ENCODE peak calls at places on chromosomes 16 and 17, in ten cellular contexts. N is memory B cell; M is left lung; C is GM12878; S is activated CD8-positive, alpha-beta T cell treated with anti-CD3 and anti-CD28 coated beads, Interleukin-2, amount 10 ng/mL, durations not matched to agents 7 days and 5 days; P is activated CD4-positive, alpha-beta T cell treated with anti-CD3 and anti-CD28 coated beads for 36 hours; Z is activated naive CD8-positive, alpha-beta T cell treated with anti-CD3 and anti-CD28 coated beads, Interleukin-2, amount 50 U/mL, for 24 hours; A is naive thymus-derived CD8-positive, alpha-beta T cell; E is effector memory CD8-positive, alpha-beta T cell; G is IMR-90. U is an unnamed sample.

GRCh38 chr17:40963838-40964237 is 2.9 kb downstream of the KRT39 start:
- ATAC-seq in M (peak; percentile 81), P (peak; percentile 57), C (peak; percentile 59), N (peak; percentile 39), G (peak; percentile 53), S (no peak), A (no peak), Z (no peak), E (peak; percentile 72), U (peak; percentile 84)

GRCh38 chr17:21019976-21020575 is 22.7 kb downstream of the USP22 start:
- ATAC-seq in E (peak; percentile 93), Z (peak; percentile 66), A (peak; percentile 73), M (no peak), G (peak; percentile 47), S (peak; percentile 78), P (peak; percentile 68), C (peak; percentile 95), N (peak; percentile 94), U (peak; percentile 77)

GRCh38 chr17:74448774-74449173 is 16.9 kb downstream of the GPRC5C start:
- ATAC-seq in G (no peak), P (no peak), A (no peak), E (no peak), N (no peak), C (no peak), S (no peak), M (no peak), Z (no peak), U (no peak)

GRCh38 chr16:1039762-1040161 is 32.8 kb upstream of the SSTR5 start:
- ATAC-seq in Z (no peak), G (no peak), C (no peak), S (no peak), A (no peak), E (no peak), M (no peak), N (no peak), P (no peak), U (no peak)

GRCh38 chr16:22970191-22970845 is 156.4 kb downstream of the HS3ST2 start:
- ATAC-seq in Z (no peak), G (no peak), M (no peak), S (no peak), C (no peak), E (no peak), N (no peak), A (no peak), P (no peak), U (no peak)

GRCh38 chr16:67919618-67920210 is 11.9 kb downstream of the CTRL start:
- ATAC-seq in A (no peak), C (peak; percentile 66), Z (no peak), E (no peak), M (no peak), G (no peak), S (peak; percentile 45), N (no peak), P (no peak), U (no peak)

GRCh38 chr16:68369697-68370096 is 58.9 kb downstream of the PRMT7 start:
- ATAC-seq in M (no peak), N (peak; percentile 17), G (no peak), E (peak; percentile 48), Z (peak; percentile 60), C (peak; percentile 71), A (peak; percentile 38), P (peak; percentile 42), S (peak; percentile 59), U (no peak)

GRCh38 chr17:73271078-73271477 is 9.4 kb upstream of the CPSF4L start:
- ATAC-seq in A (no peak), Z (no peak), S (no peak), M (no peak), P (no peak), E (no peak), G (no peak), C (peak; percentile 99), N (peak; percentile 100), U (no peak)

GRCh38 chr17:8503368-8503767 is 67.7 kb downstream of the NDEL1 start:
- ATAC-seq in S (no peak), E (no peak), C (no peak), A (no peak), P (no peak), N (no peak), Z (no peak), M (no peak), G (no peak), U (no peak)

GRCh38 chr17:19448341-19449268 is 37.6 kb downstream of the RNF112 start:
- ATAC-seq in G (peak; percentile 95), N (no peak), Z (no peak), E (no peak), M (peak; percentile 69), C (no peak), P (no peak), A (no peak), S (no peak), U (peak; percentile 97)

GRCh38 chr16:69338557-69339288 is 641 bp downstream of the COG8 start:
- ATAC-seq in M (no peak), N (no peak), G (no peak), S (peak; percentile 1), P (no peak), E (no peak), C (peak; percentile 2), A (no peak), Z (no peak), U (peak; percentile 1)

GRCh38 chr17:39195568-39196160 is 1.8 kb downstream of the CACNB1 start:
- ATAC-seq in C (peak; percentile 23), P (no peak), Z (no peak), E (peak; percentile 43), A (no peak), M (peak; percentile 46), N (peak; percentile 30), S (no peak), G (no peak), U (no peak)

GRCh38 chr17:43020789-43021738 is 1.1 kb downstream of the VAT1 start:
- ATAC-seq in N (peak; percentile 5), P (no peak), C (peak; percentile 2), S (no peak), M (peak; percentile 37), E (no peak), Z (no peak), A (no peak), G (peak; percentile 15), U (peak; percentile 38)

GRCh38 chr17:50691550-50692447 is 15.9 kb downstream of the ANKRD40 start:
- ATAC-seq in M (peak; percentile 29), S (no peak), E (no peak), P (no peak), A (no peak), Z (no peak), C (no peak), N (no peak), G (no peak), U (no peak)

GRCh38 chr16:87874639-87875472 is 5.5 kb upstream of the SLC7A5 start:
- ATAC-seq in G (no peak), C (peak; percentile 71), Z (peak; percentile 85), P (peak; percentile 65), S (peak; percentile 71), A (peak; percentile 56), N (no peak), E (peak; percentile 44), M (no peak), U (no peak)

GRCh38 chr17:2064980-2065785 is 10.3 kb downstream of the HIC1 start:
- ATAC-seq in E (peak; percentile 57), G (no peak), M (peak; percentile 13), P (peak; percentile 83), C (peak; percentile 72), S (peak; percentile 65), N (peak; percentile 23), Z (peak; percentile 35), A (peak; percentile 52), U (peak; percentile 55)

GRCh38 chr17:61291457-61292311 is 108.0 kb upstream of the TBX2 start:
- ATAC-seq in E (no peak), N (no peak), G (peak; percentile 50), S (no peak), P (no peak), C (no peak), M (peak; percentile 51), A (no peak), Z (no peak), U (no peak)

GRCh38 chr16:9114112-9114511 is 22.7 kb downstream of the HAPSTR1 start:
- ATAC-seq in G (no peak), S (no peak), C (no peak), M (no peak), A (no peak), Z (no peak), E (no peak), N (no peak), P (no peak), U (no peak)

GRCh38 chr17:82217530-82218204 is 5.0 kb upstream of the CCDC57 start:
- ATAC-seq in E (no peak), C (no peak), N (no peak), A (no peak), M (peak; percentile 52), G (peak; percentile 62), S (no peak), P (no peak), Z (no peak), U (peak; percentile 58)

GRCh38 chr17:62681939-62682381 is 54.5 kb downstream of the MRC2 start:
- ATAC-seq in A (no peak), M (no peak), S (no peak), N (no peak), P (no peak), G (no peak), C (no peak), E (no peak), Z (no peak), U (no peak)

GRCh38 chr17:49745175-49746139 is 18.5 kb downstream of the FAM117A start:
- ATAC-seq in N (no peak), S (no peak), A (no peak), E (no peak), P (no peak), G (no peak), M (no peak), Z (no peak), C (no peak), U (no peak)

GRCh38 chr17:81870155-81870977 is 771 bp downstream of the ARHGDIA start:
- ATAC-seq in A (peak; percentile 32), N (peak; percentile 19), M (peak; percentile 8), Z (peak; percentile 5), C (peak; percentile 24), E (peak; percentile 31), P (peak; percentile 14), S (peak; percentile 53), G (peak; percentile 1), U (peak; percentile 0)

GRCh38 chr17:81386141-81386645 is 9.1 kb upstream of the BAHCC1 start:
- ATAC-seq in A (no peak), N (no peak), Z (no peak), C (no peak), E (no peak), P (no peak), M (no peak), S (no peak), G (peak; percentile 2), U (no peak)